ENCODE peak calls at places on chromosome 3, in seven cellular contexts. W is stimulated activated CD4-positive, alpha-beta T cell treated with anti-CD3 and anti-CD28 coated beads, TNF-alpha, amount 100 ng/mL, for 4 hours; X is activated T-cell treated with anti-CD3 and anti-CD28 coated beads for 1 hour; U is mucosa of gallbladder; N is NCI-H2171 treated with DMSO at 0.1 percent for 48 hours; T is cardiac septum; A is activated CD4-positive, alpha-beta T cell treated with anti-CD3 and anti-CD28 coated beads, Interleukin-2, amount 50 U/mL, for 1 hour. L is an unnamed sample.

GRCh38 chr3:129654126-129654525 is 47.6 kb upstream of the PLXND1 start:
- DNase-seq in U (no peak), W (no peak), T (no peak), X (no peak), A (no peak), N (no peak), L (no peak)

GRCh38 chr3:184255291-184256039 is 5.9 kb downstream of the CAMK2N2 start:
- DNase-seq in N (no peak), U (no peak), T (no peak), X (no peak), W (no peak), A (no peak), L (no peak)

GRCh38 chr3:147945968-147946519 is 536.9 kb downstream of the ZIC1 start:
- DNase-seq in X (no peak), T (no peak), U (peak), A (no peak), N (no peak), W (no peak), L (no peak)

GRCh38 chr3:128242818-128243601 is 89.7 kb downstream of the EEFSEC start:
- DNase-seq in U (no peak), X (no peak), T (no peak), N (no peak), W (no peak), A (no peak), L (no peak)

GRCh38 chr3:170410428-170411029 is 8.1 kb upstream of the CLDN11 start:
- DNase-seq in W (no peak), U (no peak), A (no peak), X (no peak), N (peak), T (no peak), L (no peak)

GRCh38 chr3:111903067-111903511 is 44.0 kb downstream of the PHLDB2 start:
- DNase-seq in A (no peak), N (no peak), U (no peak), X (no peak), W (no peak), T (no peak), L (no peak)

GRCh38 chr3:43043793-43044192 is 62.1 kb downstream of the POMGNT2 start:
- DNase-seq in U (no peak), X (no peak), W (no peak), A (no peak), T (peak), N (no peak), L (peak)

GRCh38 chr3:100613721-100614390 is 4.5 kb downstream of the ADGRG7 start:
- DNase-seq in W (no peak), A (no peak), N (no peak), T (no peak), X (no peak), U (no peak), L (no peak)

GRCh38 chr3:177514341-177515193 is 317.3 kb upstream of the TBL1XR1 start:
- DNase-seq in T (no peak), N (no peak), X (no peak), U (no peak), A (no peak), W (no peak), L (no peak)

GRCh38 chr3:161244538-161244937 is 23.4 kb downstream of the NMD3 start:
- DNase-seq in X (no peak), U (no peak), A (no peak), N (no peak), W (no peak), T (no peak), L (no peak)

GRCh38 chr3:45163481-45163880 is 17.3 kb upstream of the CDCP1 start:
- DNase-seq in T (no peak), A (no peak), W (no peak), N (no peak), X (no peak), U (no peak), L (no peak)

GRCh38 chr3:123383101-123384053 is 65.5 kb downstream of the ADCY5 start:
- DNase-seq in U (peak), T (peak), A (no peak), W (no peak), X (no peak), N (peak), L (no peak)

GRCh38 chr3:34016925-34017592 is 218.6 kb downstream of the PDCD6IP start:
- DNase-seq in A (no peak), N (no peak), T (no peak), U (no peak), X (peak), W (no peak), L (no peak)

GRCh38 chr3:127585163-127585812 is 5.2 kb downstream of the TPRA1 start:
- DNase-seq in X (no peak), U (no peak), T (no peak), N (no peak), W (no peak), A (no peak), L (no peak)

GRCh38 chr3:58899159-58899952 is 150.5 kb downstream of the CFAP20DC start:
- DNase-seq in U (peak), X (no peak), T (peak), W (no peak), A (no peak), N (no peak), L (no peak)

GRCh38 chr3:65422154-65422553 is 616.6 kb downstream of the MAGI1 start:
- DNase-seq in A (no peak), N (no peak), U (no peak), X (no peak), T (no peak), W (no peak), L (no peak)

L was measured in cerebellar nuclear complex.